ENCODE peak calls at places on chromosomes 3 and 15, in nine cellular contexts. G, L, T, I, Z, Q, R, P and F are unnamed samples.

GRCh38 chr3:45455040-45455439 is 66.7 kb downstream of the LARS2 start:
- DNase-seq in G (no peak), L (no peak), T (no peak), I (no peak), Z (no peak), Q (no peak), R (no peak), P (no peak), F (no peak)

GRCh38 chr3:149152420-149152819 is 23.0 kb downstream of the HPS3 start:
- DNase-seq in G (no peak), L (no peak), T (no peak), I (no peak), Z (no peak), Q (no peak), R (peak), P (no peak), F (no peak)

GRCh38 chr15:39331584-39331983 is 249.3 kb upstream of the THBS1 start:
- DNase-seq in G (no peak), L (no peak), T (no peak), I (no peak), Z (no peak), Q (no peak), R (no peak), P (no peak), F (no peak)

GRCh38 chr3:78951546-78951945 is 816.3 kb downstream of the ROBO1 start:
- DNase-seq in G (no peak), L (no peak), T (no peak), I (no peak), Z (no peak), Q (no peak), R (no peak), P (peak), F (no peak)

GRCh38 chr15:51793521-51793920 is 35.9 kb upstream of the TMOD3 start:
- DNase-seq in G (no peak), L (peak), T (no peak), I (no peak), Z (no peak), Q (no peak), R (no peak), P (no peak), F (no peak)

GRCh38 chr15:51706347-51706746 is 25.0 kb downstream of the SCG3 start:
- DNase-seq in G (no peak), L (no peak), T (no peak), I (no peak), Z (no peak), Q (no peak), R (peak), P (no peak), F (no peak)

GRCh38 chr15:48494646-48495045 is 150.9 kb downstream of the FBN1 start:
- DNase-seq in G (no peak), L (no peak), T (no peak), I (no peak), Z (no peak), Q (no peak), R (peak), P (no peak), F (no peak)

GRCh38 chr3:66822059-66823009 is 175.8 kb upstream of the KBTBD8 start:
- DNase-seq in G (peak), L (peak), T (peak), I (peak), Z (peak), Q (no peak), R (peak), P (peak), F (peak)